ENCODE peak calls at places on chromosomes 7 and 10, in four cellular contexts. U is G401, D is WTC11, F is Ammon's horn. L is an unnamed sample.

GRCh38 chr7:16989883-16990413 is 108.2 kb upstream of the AGR3 start:
- DNase-seq in U (peak), F (peak), D (no peak), L (peak)

GRCh38 chr7:116588225-116588624 is 63.4 kb downstream of the CAV1 start:
- DNase-seq in D (no peak), F (peak), U (no peak), L (no peak)

GRCh38 chr7:122256036-122256805 is 48.3 kb downstream of the FEZF1 start:
- DNase-seq in F (no peak), D (no peak), U (no peak), L (no peak)

GRCh38 chr7:2478387-2478760 is 2.2 kb upstream of the GRIFIN start:
- DNase-seq in F (peak), U (peak), D (no peak), L (peak)

GRCh38 chr7:67377939-67378862 is 381.6 kb downstream of the TYW1 start:
- DNase-seq in U (peak), F (peak), D (peak), L (peak)

GRCh38 chr10:46254007-46254383 is 32.8 kb upstream of the ANTXRL start:
- DNase-seq in F (no peak), U (no peak), D (no peak), L (no peak)

GRCh38 chr7:128166603-128167315 is 74.3 kb upstream of the LEP start:
- DNase-seq in D (peak), U (peak), F (no peak), L (peak)

GRCh38 chr10:77832243-77832642 is 94.3 kb downstream of the DLG5 start:
- DNase-seq in D (no peak), U (peak), F (no peak), L (peak)

GRCh38 chr7:27170936-27171635 is 3.0 kb downstream of the HOXA10 start:
- DNase-seq in F (no peak), U (no peak), D (no peak), L (peak)

GRCh38 chr7:132618956-132619305 is 42.7 kb upstream of the PLXNA4 start:
- DNase-seq in D (no peak), U (no peak), F (no peak), L (no peak)

GRCh38 chr10:6292741-6293151 is 90.0 kb downstream of the PFKFB3 start:
- DNase-seq in U (no peak), D (no peak), F (no peak), L (no peak)

GRCh38 chr7:128920913-128921582 is 10.5 kb upstream of the KCP start:
- DNase-seq in F (no peak), U (no peak), D (no peak), L (no peak)

GRCh38 chr10:11884706-11885423 is 61.7 kb downstream of the PROSER2 start:
- DNase-seq in F (no peak), U (no peak), D (no peak), L (no peak)

GRCh38 chr7:137360087-137360679 is 16.6 kb upstream of the PTN start:
- DNase-seq in U (no peak), D (no peak), F (no peak), L (no peak)

GRCh38 chr7:36784991-36785940 is 61.0 kb upstream of the AOAH start:
- DNase-seq in F (peak), U (no peak), D (no peak), L (no peak)

GRCh38 chr10:122999347-122999746 is 9.2 kb downstream of the IKZF5 start:
- DNase-seq in D (no peak), U (no peak), F (no peak), L (no peak)

GRCh38 chr7:134085315-134085714 is 41.8 kb upstream of the LRGUK start:
- DNase-seq in U (no peak), D (no peak), F (no peak), L (no peak)

GRCh38 chr7:18109762-18110161 is 82.1 kb upstream of the PRPS1L1 start:
- DNase-seq in D (no peak), F (no peak), U (no peak), L (no peak)

GRCh38 chr10:42932735-42933453 is 144.0 kb upstream of the RET start:
- DNase-seq in D (peak), U (no peak), F (no peak), L (no peak)

GRCh38 chr7:97075928-97076327 is 41.6 kb upstream of the SDHAF3 start:
- DNase-seq in D (no peak), F (no peak), U (no peak), L (no peak)

GRCh38 chr10:74921744-74922143 is 95.3 kb downstream of the KAT6B start:
- DNase-seq in D (no peak), F (no peak), U (peak), L (peak)